ENCODE peak calls at places on chromosomes 16 and 17, in five cellular contexts. One of them, this sample, is unnamed.

GRCh38 chr16:49639739-49640388 is 216.0 kb downstream of the ZNF423 start:
- DNase-seq in GM12878: no peak
- DNase-seq in H9: no peak
- DNase-seq in MM.1S: no peak
- DNase-seq in endothelial cell of umbilical vein: peak; percentile 62
- DNase-seq in this sample: no peak

GRCh38 chr17:1904273-1905052 is 74.7 kb downstream of the RPA1 start:
- DNase-seq in GM12878: peak; percentile 7
- DNase-seq in H9: no peak
- DNase-seq in MM.1S: peak; percentile 44
- DNase-seq in endothelial cell of umbilical vein: no peak
- DNase-seq in this sample: no peak

GRCh38 chr17:16981928-16982327 is 10.0 kb upstream of the TNFRSF13B start:
- DNase-seq in GM12878: no peak
- DNase-seq in H9: peak; percentile 27
- DNase-seq in MM.1S: peak; percentile 4
- DNase-seq in endothelial cell of umbilical vein: no peak
- DNase-seq in this sample: no peak

GRCh38 chr16:15946257-15947044 is 3.0 kb upstream of the ABCC1 start:
- DNase-seq in GM12878: no peak
- DNase-seq in H9: no peak
- DNase-seq in MM.1S: no peak
- DNase-seq in endothelial cell of umbilical vein: peak; percentile 50
- DNase-seq in this sample: no peak

GRCh38 chr17:65678534-65678933 is 117.1 kb upstream of the AXIN2 start:
- DNase-seq in GM12878: no peak
- DNase-seq in H9: no peak
- DNase-seq in MM.1S: no peak
- DNase-seq in endothelial cell of umbilical vein: no peak
- DNase-seq in this sample: no peak

GRCh38 chr17:29619251-29619650 is 3.5 kb downstream of the CORO6 start:
- DNase-seq in GM12878: no peak
- DNase-seq in H9: peak; percentile 81
- DNase-seq in MM.1S: peak; percentile 31
- DNase-seq in endothelial cell of umbilical vein: peak; percentile 42
- DNase-seq in this sample: no peak

GRCh38 chr16:53084141-53084541 is 29.4 kb downstream of the CHD9 start:
- DNase-seq in GM12878: no peak
- DNase-seq in H9: no peak
- DNase-seq in MM.1S: no peak
- DNase-seq in endothelial cell of umbilical vein: no peak
- DNase-seq in this sample: peak; percentile 98

GRCh38 chr17:72448019-72448418 is 327.2 kb downstream of the SOX9 start:
- DNase-seq in GM12878: no peak
- DNase-seq in H9: no peak
- DNase-seq in MM.1S: peak; percentile 25
- DNase-seq in endothelial cell of umbilical vein: no peak
- DNase-seq in this sample: no peak

GRCh38 chr17:44024271-44024663 is 9.5 kb upstream of the TMEM101 start:
- DNase-seq in GM12878: no peak
- DNase-seq in H9: no peak
- DNase-seq in MM.1S: no peak
- DNase-seq in endothelial cell of umbilical vein: no peak
- DNase-seq in this sample: no peak

GRCh38 chr17:9959377-9959981 is 54.4 kb upstream of the RCVRN start:
- DNase-seq in GM12878: no peak
- DNase-seq in H9: peak; percentile 88
- DNase-seq in MM.1S: no peak
- DNase-seq in endothelial cell of umbilical vein: no peak
- DNase-seq in this sample: no peak

GRCh38 chr16:79169239-79169638 is 431.3 kb downstream of the MAF start:
- DNase-seq in GM12878: no peak
- DNase-seq in H9: peak; percentile 79
- DNase-seq in MM.1S: no peak
- DNase-seq in endothelial cell of umbilical vein: no peak
- DNase-seq in this sample: no peak

GRCh38 chr16:56357765-56358322 is 67.5 kb downstream of the AMFR start:
- DNase-seq in GM12878: no peak
- DNase-seq in H9: peak; percentile 78
- DNase-seq in MM.1S: no peak
- DNase-seq in endothelial cell of umbilical vein: no peak
- DNase-seq in this sample: no peak

GRCh38 chr17:45293413-45294211 is 23.2 kb downstream of the MAP3K14 start:
- DNase-seq in GM12878: no peak
- DNase-seq in H9: peak; percentile 73
- DNase-seq in MM.1S: no peak
- DNase-seq in endothelial cell of umbilical vein: peak; percentile 94
- DNase-seq in this sample: no peak
- H3K27ac ChIP-seq in GM12878: peak overlapping the region; percentile 42
- H3K27ac ChIP-seq in H9: no peak overlapping the region
- H3K27ac ChIP-seq in MM.1S: no peak overlapping the region
- H3K27ac ChIP-seq in endothelial cell of umbilical vein: peak overlapping the region; percentile 50
- H3K27ac ChIP-seq in this sample: peak overlapping the region; percentile 45

GRCh38 chr16:55257971-55258613 is 65.9 kb upstream of the IRX6 start:
- DNase-seq in GM12878: no peak
- DNase-seq in H9: peak; percentile 80
- DNase-seq in MM.1S: no peak
- DNase-seq in endothelial cell of umbilical vein: peak; percentile 53
- DNase-seq in this sample: no peak
- H3K4me1 ChIP-seq in GM12878: no peaks in the 10 kb centered on the region
- H3K4me1 ChIP-seq in H9: no peaks in the 10 kb centered on the region
- H3K4me1 ChIP-seq in MM.1S: no peaks in the 10 kb centered on the region
- H3K4me1 ChIP-seq in endothelial cell of umbilical vein: no peaks in the 10 kb centered on the region
- H3K4me1 ChIP-seq in this sample: no peaks in the 10 kb centered on the region

DNA sequence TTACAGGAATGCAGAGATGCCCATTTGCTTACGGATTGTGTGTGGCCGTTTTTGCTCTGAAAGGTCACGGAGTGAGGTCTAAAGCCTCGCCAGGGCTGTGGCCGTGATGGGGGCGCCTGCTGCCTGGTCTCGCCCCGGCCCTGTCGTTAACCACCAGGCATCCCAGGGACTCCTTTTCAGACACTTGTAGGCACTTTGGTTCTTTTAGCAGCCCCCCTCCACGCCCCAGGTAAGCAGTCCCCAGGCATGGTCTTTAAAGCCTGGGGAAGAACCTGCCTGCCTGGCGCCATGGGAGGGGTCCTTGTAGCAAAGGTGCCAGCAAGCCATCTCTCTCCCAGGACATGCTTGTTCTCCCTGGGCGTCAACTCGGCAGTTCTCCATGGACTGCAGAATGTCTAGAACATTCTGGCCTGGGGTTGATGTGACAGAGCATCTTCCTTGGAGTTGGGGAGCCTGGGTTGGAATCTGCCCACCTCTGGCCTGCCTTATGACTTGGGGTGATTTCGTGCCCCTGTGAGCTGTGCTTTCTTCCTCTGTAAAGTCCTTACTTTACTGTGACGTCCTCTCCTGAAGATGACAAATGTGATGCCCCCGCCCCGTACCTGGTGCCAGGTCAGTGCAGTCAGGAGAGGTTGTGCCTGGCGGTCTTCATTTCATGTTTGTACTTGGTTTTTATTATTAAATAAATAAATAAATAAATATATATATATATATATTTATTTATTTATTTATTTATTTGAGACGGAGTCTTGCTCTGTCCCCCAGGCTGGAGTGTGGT is 5.4 kb downstream of the KCTD5 start:
- DNase-seq in GM12878: no peak
- DNase-seq in H9: no peak
- DNase-seq in MM.1S: no peak
- DNase-seq in endothelial cell of umbilical vein: no peak
- DNase-seq in this sample: no peak
- H3K79me2 ChIP-seq in GM12878: peaks cover 47% of the 10 kb centered on the region
- H3K79me2 ChIP-seq in H9: peaks cover 5% of the 10 kb centered on the region
- H3K79me2 ChIP-seq in MM.1S: peaks cover 64% of the 10 kb centered on the region
- H3K79me2 ChIP-seq in endothelial cell of umbilical vein: peaks cover 39% of the 10 kb centered on the region
- H3K79me2 ChIP-seq in this sample: peaks cover 63% of the 10 kb centered on the region

DNA sequence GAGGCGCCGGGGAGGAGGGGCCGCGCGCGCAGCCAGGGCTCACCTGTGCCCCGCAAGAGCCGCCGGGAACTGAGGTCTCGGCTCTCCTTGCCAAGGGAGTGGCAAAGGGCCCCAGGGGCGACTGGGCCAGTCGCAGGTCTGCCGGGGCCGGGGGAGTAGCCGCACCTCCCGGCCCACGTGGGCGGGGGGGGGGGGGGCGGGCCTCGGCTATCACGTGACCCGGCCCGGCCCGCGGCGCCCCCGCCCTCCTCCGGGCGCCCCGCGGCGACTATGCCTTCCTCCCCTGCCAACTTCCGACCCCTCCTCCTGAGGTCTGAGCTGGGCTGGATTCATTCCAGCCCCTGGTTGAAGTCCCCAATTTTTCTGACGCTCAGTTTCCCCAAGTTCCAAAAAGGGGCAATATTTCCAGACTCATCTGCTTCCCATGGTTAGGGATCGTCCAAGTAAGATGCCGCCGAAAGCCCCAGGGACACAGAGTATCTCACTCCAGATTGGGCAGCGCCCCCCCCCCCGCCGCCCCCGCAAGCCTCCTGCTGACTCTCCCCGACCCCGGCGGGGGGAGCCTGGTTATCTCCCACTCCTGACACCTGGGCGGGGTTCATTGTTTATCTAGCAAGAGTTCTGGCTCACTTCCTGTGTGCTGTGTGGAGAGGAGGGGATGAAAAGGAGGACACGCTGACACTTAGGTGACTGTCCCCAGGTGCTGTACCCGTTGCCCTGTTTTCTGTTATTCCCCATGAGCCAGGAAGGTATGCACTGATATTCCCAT is at the start of gene TMC6:
- DNase-seq in GM12878: no peak
- DNase-seq in H9: peak; percentile 96
- DNase-seq in MM.1S: peak; percentile 91
- DNase-seq in endothelial cell of umbilical vein: peak; percentile 42
- DNase-seq in this sample: no peak
- H3K27ac ChIP-seq in GM12878: peak within 1 kb of the TSS; percentile 95
- H3K27ac ChIP-seq in H9: no peak within 1 kb of the TSS
- H3K27ac ChIP-seq in MM.1S: peak within 1 kb of the TSS; percentile 83
- H3K27ac ChIP-seq in endothelial cell of umbilical vein: peak within 1 kb of the TSS; percentile 56
- H3K27ac ChIP-seq in this sample: peak within 1 kb of the TSS; percentile 47

GRCh38 chr17:12231027-12231682 is 210.5 kb downstream of the MAP2K4 start:
- DNase-seq in GM12878: no peak
- DNase-seq in H9: no peak
- DNase-seq in MM.1S: no peak
- DNase-seq in endothelial cell of umbilical vein: no peak
- DNase-seq in this sample: no peak

GRCh38 chr17:12229315-12229714 is 208.6 kb downstream of the MAP2K4 start:
- DNase-seq in GM12878: no peak
- DNase-seq in H9: no peak
- DNase-seq in MM.1S: no peak
- DNase-seq in endothelial cell of umbilical vein: no peak
- DNase-seq in this sample: no peak

GRCh38 chr17:12227547-12227946 is 206.9 kb downstream of the MAP2K4 start:
- DNase-seq in GM12878: no peak
- DNase-seq in H9: no peak
- DNase-seq in MM.1S: no peak
- DNase-seq in endothelial cell of umbilical vein: no peak
- DNase-seq in this sample: no peak

GRCh38 chr17:12230411-12230810 is 209.7 kb downstream of the MAP2K4 start:
- DNase-seq in GM12878: no peak
- DNase-seq in H9: no peak
- DNase-seq in MM.1S: no peak
- DNase-seq in endothelial cell of umbilical vein: no peak
- DNase-seq in this sample: no peak
- H3K4me1 ChIP-seq in GM12878: no peaks in the 10 kb centered on the region
- H3K4me1 ChIP-seq in H9: no peaks in the 10 kb centered on the region
- H3K4me1 ChIP-seq in MM.1S: no peaks in the 10 kb centered on the region
- H3K4me1 ChIP-seq in endothelial cell of umbilical vein: no peaks in the 10 kb centered on the region
- H3K4me1 ChIP-seq in this sample: no peaks in the 10 kb centered on the region

GRCh38 chr17:50139950-50140885 is 10.3 kb upstream of the SAMD14 start:
- DNase-seq in GM12878: no peak
- DNase-seq in H9: peak; percentile 94
- DNase-seq in MM.1S: peak; percentile 48
- DNase-seq in endothelial cell of umbilical vein: peak; percentile 78
- DNase-seq in this sample: no peak

GRCh38 chr17:50141026-50141749 is 9.3 kb downstream of the PPP1R9B start:
- DNase-seq in GM12878: no peak
- DNase-seq in H9: no peak
- DNase-seq in MM.1S: no peak
- DNase-seq in endothelial cell of umbilical vein: no peak
- DNase-seq in this sample: no peak

GRCh38 chr17:50139185-50139783 is 9.3 kb upstream of the SAMD14 start:
- DNase-seq in GM12878: no peak
- DNase-seq in H9: no peak
- DNase-seq in MM.1S: no peak
- DNase-seq in endothelial cell of umbilical vein: no peak
- DNase-seq in this sample: no peak

GRCh38 chr17:50143461-50144176 is 6.9 kb downstream of the PPP1R9B start:
- DNase-seq in GM12878: no peak
- DNase-seq in H9: no peak
- DNase-seq in MM.1S: no peak
- DNase-seq in endothelial cell of umbilical vein: no peak
- DNase-seq in this sample: no peak

DNA sequence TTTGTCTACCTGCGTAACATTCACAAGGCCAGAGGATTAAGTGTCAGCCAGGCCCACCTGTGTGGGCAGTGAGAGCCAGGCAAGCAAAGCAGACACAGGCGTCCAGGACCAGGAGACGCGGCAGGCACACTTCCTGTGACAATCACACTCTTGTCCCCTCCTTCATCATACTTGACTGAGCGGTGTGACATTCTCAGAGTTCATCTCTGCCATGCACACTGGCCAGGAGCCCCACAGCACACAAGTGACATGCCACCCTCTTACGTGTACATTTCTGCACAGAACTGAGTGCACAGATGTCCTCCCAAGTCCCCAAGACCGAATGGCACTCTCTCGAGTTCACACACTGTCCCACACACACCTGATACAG is 8.7 kb downstream of the PPP1R9B start:
- DNase-seq in GM12878: no peak
- DNase-seq in H9: no peak
- DNase-seq in MM.1S: no peak
- DNase-seq in endothelial cell of umbilical vein: no peak
- DNase-seq in this sample: no peak
- H3K79me2 ChIP-seq in GM12878: peaks cover 50% of the 10 kb centered on the region
- H3K79me2 ChIP-seq in H9: no peaks in the 10 kb centered on the region
- H3K79me2 ChIP-seq in MM.1S: peaks cover 66% of the 10 kb centered on the region
- H3K79me2 ChIP-seq in endothelial cell of umbilical vein: peaks cover 44% of the 10 kb centered on the region
- H3K79me2 ChIP-seq in this sample: peaks cover 27% of the 10 kb centered on the region

DNA sequence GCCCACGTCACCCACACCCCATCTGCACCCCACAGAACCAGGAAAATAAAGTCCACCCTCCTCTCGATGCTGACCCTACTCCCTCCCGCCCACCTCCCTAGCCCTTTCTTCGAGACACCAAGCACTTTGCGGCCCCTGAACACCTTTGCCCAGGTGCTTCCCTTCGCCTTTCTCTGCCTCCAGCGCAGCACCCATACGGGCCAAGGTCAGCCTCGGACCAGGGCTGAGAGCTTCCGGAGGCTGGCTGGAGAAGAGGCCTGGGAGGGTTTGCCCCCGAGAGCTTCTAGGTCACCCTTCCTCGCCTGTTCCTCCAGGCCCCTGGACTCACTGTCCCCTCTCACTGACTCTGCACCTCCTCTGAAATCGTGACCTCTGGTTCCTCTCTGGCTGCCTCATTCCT is 2.7 kb upstream of the NHERF2 start:
- DNase-seq in GM12878: no peak
- DNase-seq in H9: no peak
- DNase-seq in MM.1S: no peak
- DNase-seq in endothelial cell of umbilical vein: no peak
- DNase-seq in this sample: no peak
- H3K27ac ChIP-seq in GM12878: no peak overlapping the region
- H3K27ac ChIP-seq in H9: no peak overlapping the region
- H3K27ac ChIP-seq in MM.1S: no peak overlapping the region
- H3K27ac ChIP-seq in endothelial cell of umbilical vein: no peak overlapping the region
- H3K27ac ChIP-seq in this sample: no peak overlapping the region